ENCODE peak calls at places on chromosomes 13 and 19, in nine cellular contexts. Q, T, M, N, Z, D, O, E and V are unnamed samples.

GRCh38 chr19:47790398-47790814 is 11.9 kb downstream of the SELENOW start:
- DNase-seq in Q (peak; percentile 71), T (peak; percentile 31), M (peak; percentile 84), N (peak; percentile 85), Z (peak; percentile 85), D (peak; percentile 70), O (peak; percentile 54), E (peak; percentile 85), V (no peak)

GRCh38 chr13:48827709-48828108 is 148.0 kb upstream of the FNDC3A start:
- DNase-seq in Q (no peak), T (no peak), M (no peak), N (no peak), Z (no peak), D (no peak), O (no peak), E (no peak), V (no peak)

GRCh38 chr19:1648156-1648925 is 4.1 kb downstream of the TCF3 start:
- DNase-seq in Q (no peak), T (no peak), M (peak; percentile 60), N (no peak), Z (no peak), D (peak; percentile 76), O (peak; percentile 66), E (peak; percentile 27), V (peak; percentile 82)

GRCh38 chr19:12521996-12522395 is 29.3 kb downstream of the ZNF564 start:
- DNase-seq in Q (no peak), T (no peak), M (no peak), N (no peak), Z (no peak), D (no peak), O (no peak), E (no peak), V (no peak)

GRCh38 chr19:6802336-6803035 is 30.0 kb downstream of the VAV1 start:
- DNase-seq in Q (peak; percentile 33), T (no peak), M (peak; percentile 72), N (peak; percentile 45), Z (peak; percentile 74), D (no peak), O (peak; percentile 28), E (peak; percentile 44), V (peak; percentile 58)

GRCh38 chr13:74883834-74884233 is 598.1 kb downstream of the TBC1D4 start:
- DNase-seq in Q (no peak), T (no peak), M (no peak), N (no peak), Z (no peak), D (no peak), O (no peak), E (no peak), V (no peak)

GRCh38 chr19:42420055-42420544 is 7.1 kb downstream of the LIPE start:
- DNase-seq in Q (peak; percentile 43), T (peak; percentile 47), M (peak; percentile 76), N (peak; percentile 41), Z (peak; percentile 75), D (peak; percentile 86), O (no peak), E (peak; percentile 77), V (no peak)

GRCh38 chr19:43798546-43799409 is 3.5 kb downstream of the LYPD5 start:
- DNase-seq in Q (peak; percentile 27), T (no peak), M (peak; percentile 38), N (peak; percentile 41), Z (peak; percentile 65), D (no peak), O (no peak), E (peak; percentile 83), V (no peak)

GRCh38 chr13:114025432-114026127 is 51.7 kb upstream of the C13orf46 start:
- DNase-seq in Q (no peak), T (peak; percentile 63), M (no peak), N (no peak), Z (no peak), D (no peak), O (no peak), E (no peak), V (peak; percentile 39)

GRCh38 chr19:752652-753517 is 2.0 kb downstream of the MISP start:
- DNase-seq in Q (peak; percentile 89), T (peak; percentile 86), M (no peak), N (peak; percentile 93), Z (no peak), D (no peak), O (no peak), E (peak; percentile 91), V (no peak)

GRCh38 chr13:24328145-24328544 is 18.8 kb downstream of the C1QTNF9 start:
- DNase-seq in Q (no peak), T (no peak), M (no peak), N (no peak), Z (no peak), D (no peak), O (no peak), E (peak; percentile 48), V (no peak)

GRCh38 chr19:18606281-18607221 is at the start of gene CRLF1:
- DNase-seq in Q (no peak), T (no peak), M (peak; percentile 30), N (no peak), Z (no peak), D (no peak), O (no peak), E (no peak), V (no peak)

GRCh38 chr13:34114581-34114980 is 296.6 kb downstream of the RFC3 start:
- DNase-seq in Q (no peak), T (no peak), M (no peak), N (no peak), Z (no peak), D (no peak), O (no peak), E (no peak), V (no peak)

GRCh38 chr19:2610637-2611482 is 91.6 kb downstream of the GNG7 start:
- DNase-seq in Q (peak; percentile 94), T (peak; percentile 89), M (peak; percentile 89), N (peak; percentile 88), Z (peak; percentile 92), D (no peak), O (no peak), E (peak; percentile 97), V (peak; percentile 83)

GRCh38 chr19:38735257-38735686 is 9.0 kb downstream of the CAPN12 start:
- DNase-seq in Q (no peak), T (no peak), M (peak; percentile 74), N (no peak), Z (peak; percentile 37), D (no peak), O (no peak), E (peak; percentile 73), V (no peak)

GRCh38 chr13:94928127-94928526 is 215.8 kb upstream of the SOX21 start:
- DNase-seq in Q (no peak), T (no peak), M (no peak), N (no peak), Z (no peak), D (no peak), O (no peak), E (no peak), V (no peak)

GRCh38 chr19:44072543-44073401 is 813 bp downstream of the ZNF284 start:
- DNase-seq in Q (peak; percentile 15), T (no peak), M (peak; percentile 11), N (no peak), Z (no peak), D (no peak), O (no peak), E (no peak), V (no peak)

GRCh38 chr19:19034204-19034624 is 811 bp downstream of the ARMC6 start:
- DNase-seq in Q (peak; percentile 76), T (peak; percentile 67), M (peak; percentile 65), N (peak; percentile 73), Z (peak; percentile 59), D (peak; percentile 79), O (peak; percentile 72), E (peak; percentile 80), V (peak; percentile 68)

GRCh38 chr13:22757530-22758120 is 423.2 kb upstream of the SGCG start:
- DNase-seq in Q (no peak), T (no peak), M (no peak), N (no peak), Z (no peak), D (no peak), O (no peak), E (no peak), V (no peak)